ENCODE peak calls at places on chromosomes 1 and 21, in six cellular contexts. W is A673, H is brain microvascular endothelial cell, M is GM23338, A is GM12878, N is HepG2. I is an unnamed sample.
A peak's percentile ranks its signal among the peaks of the same experiment; 100 is the strongest.

GRCh38 chr1:218588555-218589172 is 243.5 kb downstream of the TGFB2 start:
- DNase-seq in H (no peak), A (no peak), W (no peak), N (no peak), M (no peak), I (no peak)

GRCh38 chr1:202796670-202797069 is 11.6 kb downstream of the KDM5B start:
- DNase-seq in A (no peak), W (no peak), M (no peak), H (no peak), N (no peak), I (no peak)

GRCh38 chr1:75841421-75841820 is 44.7 kb downstream of the MSH4 start:
- DNase-seq in W (peak; percentile 43), A (no peak), M (no peak), N (no peak), H (no peak), I (no peak)

GRCh38 chr1:233668725-233669294 is 54.9 kb downstream of the KCNK1 start:
- DNase-seq in W (no peak), H (no peak), A (peak; percentile 68), M (no peak), N (no peak), I (peak; percentile 91)

GRCh38 chr1:87113313-87113712 is 198.9 kb downstream of the HS2ST1 start:
- DNase-seq in A (no peak), N (no peak), W (no peak), H (peak; percentile 46), M (no peak), I (no peak)

GRCh38 chr1:78441921-78442320 is 48.9 kb upstream of the PTGFR start:
- DNase-seq in M (no peak), N (no peak), A (no peak), H (peak; percentile 7), W (no peak), I (peak; percentile 9)

GRCh38 chr21:41139275-41139674 is 28.7 kb upstream of the BACE2 start:
- DNase-seq in H (no peak), N (no peak), M (no peak), A (no peak), W (no peak), I (no peak)

GRCh38 chr1:221030121-221030649 is 150.9 kb downstream of the HLX start:
- DNase-seq in W (no peak), A (no peak), M (no peak), H (no peak), N (no peak), I (no peak)

GRCh38 chr1:107139833-107140702 is 771 bp upstream of the NTNG1 start:
- DNase-seq in H (peak; percentile 19), N (no peak), W (peak; percentile 90), A (no peak), M (peak; percentile 86), I (peak; percentile 64)

GRCh38 chr1:81805537-81806431 is 5.0 kb downstream of the ADGRL2 start:
- DNase-seq in H (no peak), N (no peak), A (no peak), W (no peak), M (no peak), I (no peak)

GRCh38 chr1:178465011-178465410 is 31.8 kb downstream of the CLEC20A start:
- DNase-seq in H (peak; percentile 29), W (no peak), M (no peak), N (no peak), A (no peak), I (peak; percentile 94)

GRCh38 chr1:234139966-234140365 is 233.3 kb upstream of the COA6 start:
- DNase-seq in M (no peak), H (no peak), W (no peak), N (peak; percentile 13), A (no peak), I (peak; percentile 95)

GRCh38 chr21:37863842-37864241 is 52.4 kb downstream of the KCNJ6 start:
- DNase-seq in A (no peak), W (no peak), H (peak; percentile 92), M (no peak), N (no peak), I (no peak)

GRCh38 chr1:181134543-181135461 is 46.3 kb downstream of the IER5 start:
- DNase-seq in N (no peak), A (peak; percentile 91), H (peak; percentile 49), W (peak; percentile 35), M (no peak), I (peak; percentile 92)

GRCh38 chr1:6275826-6276764 is 15.2 kb upstream of the GPR153 start:
- DNase-seq in A (no peak), W (peak; percentile 61), N (no peak), M (peak; percentile 36), H (peak; percentile 76), I (peak; percentile 53)

GRCh38 chr1:246765521-246765920 is 41.3 kb downstream of the SCCPDH start:
- DNase-seq in M (no peak), N (no peak), A (no peak), H (no peak), W (no peak), I (no peak)

GRCh38 chr1:25729774-25730173 is 70.2 kb upstream of the SELENON start:
- DNase-seq in H (no peak), A (no peak), W (no peak), N (no peak), M (no peak), I (no peak)

GRCh38 chr1:1024421-1025415 is 4.8 kb downstream of the AGRN start:
- DNase-seq in N (peak; percentile 56), H (no peak), A (no peak), M (peak; percentile 97), W (no peak), I (peak; percentile 73)

GRCh38 chr1:169288011-169288414 is 79.6 kb downstream of the NME7 start:
- DNase-seq in W (peak; percentile 77), N (peak; percentile 2), H (no peak), M (peak; percentile 63), A (no peak), I (peak; percentile 7)

GRCh38 chr1:88961081-88961480 is 31.3 kb downstream of the KYAT3 start:
- DNase-seq in M (no peak), N (no peak), W (no peak), A (no peak), H (no peak), I (no peak)

GRCh38 chr1:20111452-20111851 is 7.9 kb downstream of the PLA2G2D start:
- DNase-seq in W (no peak), A (no peak), M (no peak), N (no peak), H (no peak), I (no peak)

GRCh38 chr21:43188712-43189151 is 19.9 kb downstream of the CRYAA start:
- DNase-seq in A (no peak), H (no peak), M (no peak), W (no peak), N (no peak), I (no peak)

GRCh38 chr1:221712198-221712684 is 29.6 kb downstream of the DUSP10 start:
- DNase-seq in W (no peak), A (no peak), M (no peak), H (peak; percentile 73), N (no peak), I (peak; percentile 86)

GRCh38 chr1:8992936-8993687 is 33.1 kb downstream of the SLC2A7 start:
- DNase-seq in H (no peak), W (no peak), A (no peak), M (no peak), N (no peak), I (no peak)
- TF ChIP-seq CTCF in H (peak; percentile 40), W (peak; percentile 42), A (peak; percentile 5), M (peak; percentile 18), N (no peak), I (peak; percentile 49)

DNA sequence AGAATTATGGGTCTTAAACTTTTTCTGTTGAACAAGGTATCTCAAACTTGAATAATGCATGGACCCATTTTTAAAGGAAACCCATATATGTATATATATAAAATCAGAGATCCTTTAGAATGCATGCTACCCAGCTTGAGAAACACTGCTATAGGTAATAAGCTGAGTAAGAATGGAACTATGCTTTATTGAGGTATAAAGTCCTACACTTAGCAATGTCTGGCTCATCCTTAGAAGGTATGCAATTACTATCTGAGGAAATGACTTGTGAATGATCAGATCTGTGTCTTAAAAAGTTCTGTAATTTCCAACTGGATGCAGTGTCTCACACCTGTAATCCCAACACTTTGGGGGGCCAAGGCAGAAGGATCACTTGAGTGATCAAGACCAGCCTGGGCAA is 11.3 kb downstream of the TRAF3IP3 start:
- DNase-seq in W (no peak), H (no peak), A (no peak), N (no peak), M (no peak), I (no peak)
- H3K27ac ChIP-seq in W (no peak overlapping the region), H (no peak overlapping the region), A (no peak overlapping the region), N (no peak overlapping the region), M (no peak overlapping the region), I (no peak overlapping the region)

GRCh38 chr1:150535511-150536281 is 13.5 kb upstream of the ADAMTSL4 start:
- DNase-seq in A (no peak), W (no peak), M (no peak), H (no peak), N (no peak), I (no peak)

GRCh38 chr1:150536836-150537731 is 12.1 kb upstream of the ADAMTSL4 start:
- DNase-seq in H (no peak), W (no peak), M (no peak), A (no peak), N (no peak), I (no peak)

GRCh38 chr1:150534002-150534401 is 15.2 kb upstream of the ADAMTSL4 start:
- DNase-seq in H (no peak), A (no peak), N (no peak), M (no peak), W (no peak), I (no peak)

GRCh38 chr1:150532860-150533259 is 16.3 kb upstream of the ADAMTSL4 start:
- DNase-seq in H (no peak), N (no peak), W (no peak), A (no peak), M (no peak), I (no peak)

GRCh38 chr1:150537732-150538684 is 11.2 kb upstream of the ADAMTSL4 start:
- DNase-seq in W (no peak), M (peak; percentile 77), N (no peak), H (peak; percentile 72), A (no peak), I (peak; percentile 75)
- TF ChIP-seq CTCF in W (no peak), M (peak; percentile 73), N (peak; percentile 61), H (no peak), A (no peak), I (peak; percentile 37)

GRCh38 chr1:219731771-219732170 is 118.9 kb upstream of the ZC3H11B start:
- DNase-seq in A (no peak), M (no peak), N (no peak), H (no peak), W (no peak), I (no peak)
- H3K27ac ChIP-seq in A (no peak overlapping the region), M (no peak overlapping the region), N (no peak overlapping the region), H (no peak overlapping the region), W (no peak overlapping the region), I (no peak overlapping the region)

DNA sequence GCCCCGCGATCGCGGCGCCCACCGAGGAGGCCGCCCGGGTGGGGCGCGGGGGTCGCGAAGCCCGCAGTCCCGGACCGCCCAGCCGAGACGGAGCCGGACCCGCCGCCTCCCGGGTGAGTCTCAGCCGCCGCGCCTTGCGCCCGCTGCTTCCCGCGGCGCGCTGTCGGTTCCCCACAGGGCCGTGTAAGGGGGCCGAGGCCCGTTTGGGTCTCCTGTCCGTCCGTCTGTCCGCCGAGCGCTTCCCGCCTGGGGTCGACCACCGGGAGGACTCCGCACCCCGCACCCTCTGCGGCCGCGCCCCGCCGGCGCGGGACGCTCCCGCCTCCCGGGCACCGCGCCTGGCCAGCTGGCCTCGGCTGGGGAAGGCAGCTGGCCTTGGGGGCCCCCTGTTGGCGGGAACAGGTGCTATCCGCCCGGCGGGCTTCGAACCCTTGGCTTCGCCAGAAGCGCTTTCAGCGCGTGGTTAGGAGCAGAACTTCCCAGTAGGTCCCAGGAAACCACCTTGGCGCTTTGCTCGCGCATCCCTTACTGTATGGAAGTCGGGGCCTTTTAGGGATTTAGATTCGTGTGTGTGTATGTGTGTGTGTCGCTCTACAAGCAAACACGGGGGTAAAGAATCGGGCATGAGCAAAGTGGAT is 414 bp downstream of the TMEM51 start:
- DNase-seq in A (no peak), N (no peak), W (peak; percentile 66), H (peak; percentile 32), M (peak; percentile 81), I (peak; percentile 62)
- TF ChIP-seq CTCF in A (peak; percentile 59), N (peak; percentile 75), W (peak; percentile 58), H (peak; percentile 71), M (peak; percentile 70), I (peak; percentile 83)

I was measured in foreskin keratinocyte.